ENCODE peak calls at places on chromosomes 5 and 9, in seven cellular contexts. One of them, this sample, is unnamed. For H3K4me1, the result is how much of the 10 kb centered on the place peaks cover.

GRCh38 chr9:113808391-113809191 is 67.5 kb upstream of the ZNF618 start:
- DNase-seq in mesenchymal stem cell: peak
- DNase-seq in GM23248: peak
- DNase-seq in left ventricle myocardium inferior: peak
- DNase-seq in MM.1S: no peak
- DNase-seq in trophoblast cell: peak
- DNase-seq in ascending aorta: peak
- DNase-seq in this sample: peak

GRCh38 chr9:91100878-91101450 is 260.8 kb downstream of the AUH start:
- DNase-seq in mesenchymal stem cell: no peak
- DNase-seq in left ventricle myocardium inferior: peak
- DNase-seq in GM23248: no peak
- DNase-seq in ascending aorta: peak
- DNase-seq in trophoblast cell: peak
- DNase-seq in MM.1S: no peak
- DNase-seq in this sample: no peak

GRCh38 chr5:108420755-108421154 is 38.9 kb upstream of the FBXL17 start:
- DNase-seq in MM.1S: no peak
- DNase-seq in left ventricle myocardium inferior: no peak
- DNase-seq in GM23248: no peak
- DNase-seq in trophoblast cell: no peak
- DNase-seq in mesenchymal stem cell: no peak
- DNase-seq in ascending aorta: no peak
- DNase-seq in this sample: no peak

GRCh38 chr5:148808864-148809642 is 17.4 kb upstream of the ADRB2 start:
- DNase-seq in mesenchymal stem cell: no peak
- DNase-seq in trophoblast cell: peak
- DNase-seq in ascending aorta: no peak
- DNase-seq in MM.1S: peak
- DNase-seq in GM23248: no peak
- DNase-seq in left ventricle myocardium inferior: peak
- DNase-seq in this sample: peak

GRCh38 chr9:8366161-8366926 is 566.8 kb upstream of the DMAC1 start:
- DNase-seq in trophoblast cell: peak
- DNase-seq in left ventricle myocardium inferior: no peak
- DNase-seq in GM23248: no peak
- DNase-seq in MM.1S: no peak
- DNase-seq in ascending aorta: no peak
- DNase-seq in mesenchymal stem cell: no peak
- DNase-seq in this sample: no peak

GRCh38 chr5:169805527-169805934 is 168.5 kb downstream of the DOCK2 start:
- DNase-seq in trophoblast cell: no peak
- DNase-seq in left ventricle myocardium inferior: no peak
- DNase-seq in mesenchymal stem cell: no peak
- DNase-seq in ascending aorta: no peak
- DNase-seq in MM.1S: no peak
- DNase-seq in GM23248: peak
- DNase-seq in this sample: peak

GRCh38 chr5:128002420-128002819 is 81.1 kb upstream of the SLC12A2 start:
- DNase-seq in MM.1S: no peak
- DNase-seq in ascending aorta: no peak
- DNase-seq in left ventricle myocardium inferior: no peak
- DNase-seq in mesenchymal stem cell: no peak
- DNase-seq in trophoblast cell: no peak
- DNase-seq in GM23248: no peak
- DNase-seq in this sample: no peak

GRCh38 chr5:115599502-115599901 is 2.8 kb downstream of the TICAM2 start:
- DNase-seq in trophoblast cell: peak
- DNase-seq in MM.1S: peak
- DNase-seq in ascending aorta: no peak
- DNase-seq in left ventricle myocardium inferior: no peak
- DNase-seq in GM23248: peak
- DNase-seq in mesenchymal stem cell: peak
- DNase-seq in this sample: peak

GRCh38 chr5:110536120-110537115 is 190.1 kb downstream of the TMEM232 start:
- DNase-seq in ascending aorta: no peak
- DNase-seq in GM23248: peak
- DNase-seq in trophoblast cell: no peak
- DNase-seq in left ventricle myocardium inferior: peak
- DNase-seq in MM.1S: no peak
- DNase-seq in mesenchymal stem cell: peak
- DNase-seq in this sample: no peak

GRCh38 chr5:82603280-82603987 is 325.3 kb upstream of the RPS23 start:
- DNase-seq in MM.1S: no peak
- DNase-seq in GM23248: no peak
- DNase-seq in left ventricle myocardium inferior: no peak
- DNase-seq in trophoblast cell: no peak
- DNase-seq in mesenchymal stem cell: no peak
- DNase-seq in ascending aorta: no peak
- DNase-seq in this sample: no peak

GRCh38 chr5:175895701-175896102 is 24.3 kb downstream of the CPLX2 start:
- DNase-seq in left ventricle myocardium inferior: no peak
- DNase-seq in GM23248: no peak
- DNase-seq in trophoblast cell: no peak
- DNase-seq in ascending aorta: no peak
- DNase-seq in mesenchymal stem cell: no peak
- DNase-seq in MM.1S: no peak
- DNase-seq in this sample: no peak

GRCh38 chr5:173718469-173718868 is 102.0 kb upstream of the BOD1 start:
- DNase-seq in MM.1S: no peak
- DNase-seq in GM23248: no peak
- DNase-seq in mesenchymal stem cell: no peak
- DNase-seq in trophoblast cell: no peak
- DNase-seq in ascending aorta: no peak
- DNase-seq in left ventricle myocardium inferior: no peak
- DNase-seq in this sample: no peak

GRCh38 chr5:172362755-172363154 is 79.2 kb upstream of the UBTD2 start:
- DNase-seq in GM23248: peak
- DNase-seq in left ventricle myocardium inferior: no peak
- DNase-seq in mesenchymal stem cell: no peak
- DNase-seq in trophoblast cell: no peak
- DNase-seq in ascending aorta: no peak
- DNase-seq in MM.1S: no peak
- DNase-seq in this sample: no peak

GRCh38 chr5:77218263-77218662 is 7.8 kb downstream of the PDE8B start:
- DNase-seq in ascending aorta: no peak
- DNase-seq in mesenchymal stem cell: peak
- DNase-seq in trophoblast cell: peak
- DNase-seq in GM23248: peak
- DNase-seq in left ventricle myocardium inferior: no peak
- DNase-seq in MM.1S: no peak
- DNase-seq in this sample: no peak

GRCh38 chr9:70962761-70963445 is 158.5 kb downstream of the TRPM3 start:
- DNase-seq in GM23248: peak
- DNase-seq in ascending aorta: no peak
- DNase-seq in left ventricle myocardium inferior: no peak
- DNase-seq in MM.1S: no peak
- DNase-seq in trophoblast cell: peak
- DNase-seq in mesenchymal stem cell: no peak
- DNase-seq in this sample: no peak

GRCh38 chr5:10719965-10720364 is 41.1 kb downstream of the DAP start:
- DNase-seq in mesenchymal stem cell: peak
- DNase-seq in GM23248: peak
- DNase-seq in trophoblast cell: no peak
- DNase-seq in left ventricle myocardium inferior: no peak
- DNase-seq in ascending aorta: no peak
- DNase-seq in MM.1S: no peak
- DNase-seq in this sample: no peak

GRCh38 chr5:78243639-78244038 is 50.9 kb downstream of the AP3B1 start:
- DNase-seq in MM.1S: no peak
- DNase-seq in mesenchymal stem cell: peak
- DNase-seq in ascending aorta: no peak
- DNase-seq in trophoblast cell: no peak
- DNase-seq in GM23248: peak
- DNase-seq in left ventricle myocardium inferior: no peak
- DNase-seq in this sample: peak

GRCh38 chr9:33136721-33137120 is 30.4 kb downstream of the B4GALT1 start:
- DNase-seq in trophoblast cell: no peak
- DNase-seq in GM23248: no peak
- DNase-seq in left ventricle myocardium inferior: no peak
- DNase-seq in MM.1S: no peak
- DNase-seq in ascending aorta: peak
- DNase-seq in mesenchymal stem cell: no peak
- DNase-seq in this sample: no peak
- H3K4me1 ChIP-seq in trophoblast cell: under half
- H3K4me1 ChIP-seq in GM23248: under half
- H3K4me1 ChIP-seq in left ventricle myocardium inferior: half or more
- H3K4me1 ChIP-seq in MM.1S: under half
- H3K4me1 ChIP-seq in ascending aorta: half or more
- H3K4me1 ChIP-seq in mesenchymal stem cell: under half
- H3K4me1 ChIP-seq in this sample: under half

DNA sequence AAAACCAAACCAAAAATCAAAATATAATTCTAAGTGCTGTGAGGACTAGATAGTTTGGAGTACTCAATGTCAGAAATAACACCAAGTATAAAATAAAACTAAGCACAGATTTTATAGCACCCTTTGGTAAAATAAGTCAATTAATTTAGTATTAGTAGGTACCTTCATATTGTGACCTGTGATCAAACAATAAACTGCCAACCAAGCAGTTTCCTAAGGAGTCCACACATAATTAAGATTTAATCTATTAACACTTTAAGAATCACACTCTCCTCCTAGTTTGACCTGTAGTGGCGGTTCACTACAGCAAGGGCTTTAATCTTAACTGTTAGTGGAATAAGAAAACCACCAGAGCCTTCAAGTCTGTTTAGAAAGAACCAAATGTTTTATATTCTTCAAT is 2.8 kb downstream of the HNRNPK start:
- DNase-seq in left ventricle myocardium inferior: no peak
- DNase-seq in mesenchymal stem cell: no peak
- DNase-seq in trophoblast cell: no peak
- DNase-seq in GM23248: no peak
- DNase-seq in MM.1S: no peak
- DNase-seq in ascending aorta: no peak
- DNase-seq in this sample: no peak
- H3K4me3 ChIP-seq in left ventricle myocardium inferior: peak
- H3K4me3 ChIP-seq in mesenchymal stem cell: peak
- H3K4me3 ChIP-seq in trophoblast cell: no peak
- H3K4me3 ChIP-seq in GM23248: peak
- H3K4me3 ChIP-seq in MM.1S: no peak
- H3K4me3 ChIP-seq in ascending aorta: peak
- H3K4me3 ChIP-seq in this sample: peak

GRCh38 chr5:96884995-96885394 is 8.7 kb downstream of the ERAP2 start:
- DNase-seq in GM23248: no peak
- DNase-seq in MM.1S: no peak
- DNase-seq in trophoblast cell: no peak
- DNase-seq in ascending aorta: no peak
- DNase-seq in left ventricle myocardium inferior: no peak
- DNase-seq in mesenchymal stem cell: no peak
- DNase-seq in this sample: no peak
- H3K4me1 ChIP-seq in GM23248: under half
- H3K4me1 ChIP-seq in MM.1S: under half
- H3K4me1 ChIP-seq in trophoblast cell: under half
- H3K4me1 ChIP-seq in ascending aorta: under half
- H3K4me1 ChIP-seq in left ventricle myocardium inferior: under half
- H3K4me1 ChIP-seq in mesenchymal stem cell: under half
- H3K4me1 ChIP-seq in this sample: under half

DNA sequence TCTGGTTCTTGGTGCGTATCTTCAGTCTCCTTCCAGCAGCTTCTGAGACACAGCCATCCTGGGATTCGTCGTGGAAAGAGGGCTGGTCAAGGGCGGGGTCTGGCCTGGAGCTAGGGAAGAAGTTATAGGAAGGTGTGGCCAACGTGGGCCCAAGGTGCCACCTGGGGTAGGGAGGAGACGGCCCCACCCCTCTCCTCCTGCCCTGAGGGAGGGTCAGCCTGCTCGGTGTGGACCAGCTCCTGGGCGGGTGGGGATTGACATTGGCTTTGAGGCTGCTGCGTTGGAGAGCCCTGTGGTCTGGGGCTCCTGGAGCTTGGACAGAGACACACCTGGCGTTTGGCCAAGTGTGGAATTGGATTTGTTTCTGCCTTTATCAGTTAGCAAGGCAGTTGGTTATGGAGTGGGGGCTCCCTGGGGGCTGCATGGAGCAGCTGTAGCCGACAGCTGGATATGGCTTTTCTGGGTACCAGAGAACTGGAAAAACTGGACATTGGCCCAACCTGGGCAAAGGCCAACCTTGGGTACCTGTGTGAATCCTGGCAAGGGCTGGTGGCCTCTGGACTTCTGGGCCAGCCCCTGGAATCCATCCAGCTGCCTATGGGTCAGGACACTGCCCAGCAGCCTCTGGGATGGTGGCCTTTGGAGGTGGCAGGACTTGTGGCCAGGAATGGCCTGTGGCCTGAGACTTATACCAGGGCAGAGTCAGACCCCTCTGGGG is 75.7 kb upstream of the PPP1R26 start:
- DNase-seq in left ventricle myocardium inferior: no peak
- DNase-seq in MM.1S: no peak
- DNase-seq in mesenchymal stem cell: no peak
- DNase-seq in GM23248: no peak
- DNase-seq in ascending aorta: no peak
- DNase-seq in trophoblast cell: no peak
- DNase-seq in this sample: no peak
- H3K4me3 ChIP-seq in left ventricle myocardium inferior: no peak
- H3K4me3 ChIP-seq in MM.1S: no peak
- H3K4me3 ChIP-seq in mesenchymal stem cell: no peak
- H3K4me3 ChIP-seq in GM23248: no peak
- H3K4me3 ChIP-seq in ascending aorta: no peak
- H3K4me3 ChIP-seq in trophoblast cell: no peak
- H3K4me3 ChIP-seq in this sample: no peak

DNA sequence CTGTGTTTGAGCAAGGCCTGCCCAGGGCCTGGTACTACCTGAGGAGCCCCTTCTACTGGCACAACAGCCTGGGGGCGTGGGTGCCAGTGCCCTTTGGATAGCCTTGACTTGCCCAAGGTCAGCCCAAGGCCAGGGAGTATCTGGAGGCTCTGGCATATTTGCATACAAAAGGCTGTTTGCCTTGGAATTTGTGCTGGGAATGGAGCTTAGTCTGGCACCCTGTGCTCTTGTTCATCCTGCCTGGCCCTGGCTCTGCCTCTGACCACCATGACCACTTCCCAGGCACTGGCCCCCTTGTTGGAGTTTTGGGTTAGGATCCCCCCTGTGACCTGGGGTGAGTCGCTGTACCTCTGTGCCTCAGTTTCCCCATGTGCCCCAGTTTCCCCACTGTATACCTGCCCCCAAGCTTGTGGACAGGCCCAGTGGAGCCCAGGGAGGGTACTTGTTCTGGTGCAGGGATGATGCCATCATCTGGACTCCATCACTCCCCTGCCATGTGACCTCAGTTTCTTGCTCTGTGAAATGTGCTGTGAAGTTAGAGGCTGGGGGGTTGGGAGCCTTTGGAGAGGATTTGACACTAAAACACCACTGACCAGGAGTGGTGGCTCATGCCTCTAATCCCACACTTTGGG is 1.6 kb downstream of the SUSD3 start:
- DNase-seq in mesenchymal stem cell: no peak
- DNase-seq in MM.1S: no peak
- DNase-seq in left ventricle myocardium inferior: no peak
- DNase-seq in trophoblast cell: no peak
- DNase-seq in GM23248: no peak
- DNase-seq in ascending aorta: peak
- DNase-seq in this sample: no peak
- H3K4me1 ChIP-seq in mesenchymal stem cell: under half
- H3K4me1 ChIP-seq in MM.1S: under half
- H3K4me1 ChIP-seq in left ventricle myocardium inferior: under half
- H3K4me1 ChIP-seq in trophoblast cell: under half
- H3K4me1 ChIP-seq in GM23248: under half
- H3K4me1 ChIP-seq in ascending aorta: under half
- H3K4me1 ChIP-seq in this sample: under half